ENCODE peak calls at places on chromosome 9, in seven cellular contexts. Y, F, C, W, K, Q and M are unnamed samples.

GRCh38 chr9:85212887-85213286 is 528.9 kb downstream of the AGTPBP1 start:
- DNase-seq in C (no peak), Q (peak; percentile 3), W (no peak), Y (no peak), F (no peak), K (peak; percentile 80), M (peak; percentile 59)

GRCh38 chr9:98786750-98787510 is 9.4 kb downstream of the ANKS6 start:
- DNase-seq in W (no peak), K (no peak), F (no peak), C (no peak), Y (no peak), Q (no peak), M (no peak)

GRCh38 chr9:79763861-79764260 is 192.1 kb downstream of the TLE4 start:
- DNase-seq in W (peak; percentile 76), Q (no peak), Y (no peak), K (no peak), F (peak; percentile 17), C (no peak), M (no peak)

GRCh38 chr9:4590430-4591122 is 71.5 kb upstream of the PLPP6 start:
- DNase-seq in Y (no peak), C (no peak), F (peak; percentile 57), Q (peak; percentile 47), W (peak; percentile 46), K (no peak), M (no peak)

GRCh38 chr9:23123048-23123632 is 676.5 kb downstream of the DMRTA1 start:
- DNase-seq in F (peak; percentile 27), W (peak; percentile 13), K (no peak), C (peak; percentile 52), Y (peak; percentile 0), Q (peak; percentile 24), M (peak; percentile 18)

GRCh38 chr9:93675336-93676150 is 99.2 kb downstream of the PHF2 start:
- DNase-seq in Y (no peak), W (no peak), C (no peak), F (no peak), Q (no peak), K (no peak), M (no peak)

GRCh38 chr9:129071526-129072131 is 9.3 kb upstream of the DOLPP1 start:
- DNase-seq in Q (no peak), W (no peak), F (no peak), K (no peak), C (no peak), Y (no peak), M (no peak)

GRCh38 chr9:92619601-92620300 is 50.2 kb downstream of the IPPK start:
- DNase-seq in Q (no peak), Y (no peak), F (no peak), W (no peak), C (no peak), K (no peak), M (no peak)

GRCh38 chr9:110115868-110116542 is 92.0 kb downstream of the C9orf152 start:
- DNase-seq in F (peak; percentile 91), K (no peak), C (peak; percentile 24), Q (peak; percentile 93), W (no peak), Y (peak; percentile 33), M (no peak)

GRCh38 chr9:214488-215448 is at the start of gene DOCK8:
- DNase-seq in W (peak; percentile 71), Q (peak; percentile 44), C (peak; percentile 63), Y (peak; percentile 37), K (peak; percentile 35), F (no peak), M (no peak)
- TF ChIP-seq CTCF in W (no peak), Q (no peak), C (peak; percentile 54), Y (no peak), K (peak; percentile 18), F (no peak), M (no peak)

DNA sequence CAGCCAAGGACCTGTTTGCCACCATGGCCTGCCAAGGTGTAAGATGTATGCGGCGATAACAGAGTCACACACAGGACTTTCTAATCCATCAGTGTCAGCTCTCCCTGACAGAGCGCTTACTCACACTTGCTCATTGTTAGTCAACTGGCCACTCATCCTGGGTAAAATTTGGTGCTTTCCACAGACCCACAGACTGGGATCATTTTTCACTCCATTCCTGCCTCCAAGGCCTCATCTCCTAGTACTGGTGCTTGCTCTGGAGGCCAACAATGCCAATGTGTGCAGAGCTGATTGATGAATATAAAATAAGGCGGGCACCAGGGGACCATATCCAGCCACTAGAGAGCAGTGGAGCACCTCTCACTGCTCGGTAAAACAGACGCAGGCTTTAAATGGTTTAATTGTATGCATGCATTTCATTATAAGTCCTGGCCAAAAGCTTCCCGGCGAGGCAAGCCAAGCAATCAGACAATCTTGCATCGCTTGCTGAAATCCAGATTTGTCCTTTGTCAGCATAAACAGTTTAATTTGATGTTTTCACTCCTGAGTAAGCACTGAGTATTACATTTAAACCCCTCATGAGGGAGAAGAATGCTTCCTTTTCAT is 22.3 kb downstream of the PSMB7 start:
- DNase-seq in K (peak; percentile 39), W (no peak), Q (peak; percentile 93), Y (peak; percentile 87), C (peak; percentile 95), F (peak; percentile 95), M (peak; percentile 62)
- TF ChIP-seq CTCF in K (peak; percentile 62), W (no peak), Q (peak; percentile 42), Y (peak; percentile 60), C (peak; percentile 70), F (peak; percentile 68), M (peak; percentile 67)

GRCh38 chr9:75615284-75615683 is 275.2 kb upstream of the PCSK5 start:
- DNase-seq in Q (no peak), Y (no peak), F (no peak), W (no peak), C (no peak), K (no peak), M (no peak)
- TF ChIP-seq CTCF in Q (no peak), Y (no peak), F (no peak), W (no peak), C (no peak), K (no peak), M (no peak)

GRCh38 chr9:87725356-87725899 is 491 bp upstream of the CTSL start:
- DNase-seq in Q (peak; percentile 44), K (no peak), C (no peak), Y (no peak), W (no peak), F (peak; percentile 23), M (no peak)

GRCh38 chr9:87722393-87722792 is 3.5 kb upstream of the CTSL start:
- DNase-seq in C (no peak), F (no peak), W (no peak), K (no peak), Q (no peak), Y (no peak), M (no peak)

DNA sequence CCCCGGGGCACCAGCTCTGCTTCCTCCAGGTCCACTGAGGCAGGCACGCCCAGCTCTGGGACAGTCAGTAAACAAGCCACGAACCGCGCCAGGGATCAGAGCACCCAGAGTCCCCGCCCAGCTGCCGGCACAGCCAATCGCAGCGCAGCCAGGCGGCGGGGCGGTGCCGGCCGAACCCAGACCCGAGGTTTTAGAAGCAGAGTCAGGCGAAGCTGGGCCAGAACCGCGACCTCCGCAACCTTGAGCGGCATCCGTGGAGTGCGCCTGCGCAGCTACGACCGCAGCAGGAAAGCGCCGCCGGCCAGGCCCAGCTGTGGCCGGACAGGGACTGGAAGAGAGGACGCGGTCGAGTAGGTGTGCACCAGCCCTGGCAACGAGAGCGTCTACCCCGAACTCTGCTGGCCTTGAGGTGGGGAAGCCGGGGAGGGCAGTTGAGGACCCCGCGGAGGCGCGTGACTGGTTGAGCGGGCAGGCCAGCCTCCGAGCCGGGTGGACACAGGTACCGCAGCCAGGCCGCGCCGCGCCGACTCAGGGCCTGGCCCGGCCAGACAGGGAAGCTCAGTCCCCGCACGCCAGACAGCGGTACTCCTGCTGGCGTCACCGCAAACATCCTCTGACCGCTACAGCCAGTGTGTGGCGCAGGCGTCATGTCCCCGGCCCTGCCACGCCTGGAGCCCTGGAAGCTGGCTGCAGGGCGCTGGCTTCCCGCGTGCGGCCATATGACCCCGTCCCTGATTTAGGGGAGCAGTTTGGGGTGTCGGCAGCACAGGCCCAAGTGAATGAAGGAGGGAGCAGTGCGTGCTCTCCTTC is at the start of gene CTSL:
- DNase-seq in F (peak; percentile 76), C (peak; percentile 67), K (peak; percentile 59), Y (peak; percentile 80), W (peak; percentile 93), Q (peak; percentile 86), M (no peak)
- TF ChIP-seq CTCF in F (peak; percentile 23), C (peak; percentile 35), K (no peak), Y (peak; percentile 53), W (no peak), Q (peak; percentile 12), M (no peak)

GRCh38 chr9:94705162-94705712 is 21.3 kb upstream of the AOPEP start:
- DNase-seq in F (no peak), W (no peak), Y (no peak), Q (no peak), C (no peak), K (no peak), M (no peak)
- TF ChIP-seq CTCF in F (no peak), W (no peak), Y (no peak), Q (no peak), C (no peak), K (no peak), M (no peak)

GRCh38 chr9:89732952-89733349 is 128.1 kb downstream of the GADD45G start:
- DNase-seq in Q (no peak), C (no peak), F (no peak), K (no peak), W (no peak), Y (no peak), M (no peak)

GRCh38 chr9:89729954-89730530 is 125.2 kb downstream of the GADD45G start:
- DNase-seq in Q (no peak), K (no peak), W (no peak), F (no peak), C (no peak), Y (no peak), M (no peak)

GRCh38 chr9:89731262-89731980 is 126.6 kb downstream of the GADD45G start:
- DNase-seq in W (no peak), K (no peak), F (no peak), Q (no peak), C (no peak), Y (no peak), M (no peak)

GRCh38 chr9:89732295-89732951 is 127.6 kb downstream of the GADD45G start:
- DNase-seq in F (no peak), Y (no peak), W (no peak), K (no peak), Q (no peak), C (peak; percentile 25), M (no peak)

GRCh38 chr9:89730715-89731114 is 125.9 kb downstream of the GADD45G start:
- DNase-seq in W (no peak), K (no peak), Q (no peak), Y (no peak), C (no peak), F (no peak), M (no peak)
- TF ChIP-seq CTCF in W (no peak), K (no peak), Q (no peak), Y (no peak), C (no peak), F (no peak), M (no peak)

DNA sequence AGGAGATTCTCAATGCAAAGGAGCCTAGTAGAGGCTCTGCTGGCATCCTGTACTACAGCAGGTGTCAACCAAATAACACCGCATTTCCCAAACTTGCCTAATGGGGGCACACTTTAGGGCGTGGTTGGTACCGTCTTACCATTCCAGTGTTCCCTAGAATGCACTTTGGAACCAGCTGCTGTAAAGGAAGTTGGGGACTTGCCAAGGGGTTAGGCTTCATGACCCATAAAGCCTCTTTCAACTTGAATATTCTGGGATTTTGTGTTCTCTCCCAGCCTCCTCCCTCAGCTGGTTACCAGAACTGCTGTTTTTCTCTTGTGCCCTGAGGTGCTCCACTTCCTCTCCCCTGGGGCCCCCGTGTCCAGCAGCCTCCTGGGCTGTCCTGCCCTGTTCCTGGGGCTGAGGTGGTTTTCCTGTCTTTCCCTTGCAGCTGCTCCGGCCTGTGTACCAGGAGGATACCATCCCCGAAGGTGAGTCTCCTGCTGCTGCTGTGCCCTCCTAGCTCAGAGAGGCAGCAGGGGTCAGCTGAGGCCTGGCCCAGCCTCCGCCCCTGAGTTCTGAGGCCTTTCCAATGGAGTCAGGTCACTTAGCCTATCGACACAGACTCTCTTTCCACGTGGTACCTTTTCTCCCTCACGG is 44.7 kb downstream of the RGS3 start:
- DNase-seq in W (peak; percentile 55), K (peak; percentile 4), F (no peak), C (peak; percentile 32), Q (no peak), Y (no peak), M (no peak)
- TF ChIP-seq CTCF in W (no peak), K (peak; percentile 58), F (peak; percentile 3), C (peak; percentile 39), Q (peak; percentile 8), Y (no peak), M (no peak)